ENCODE peak calls at places on chromosomes 3 and 15, in ten cellular contexts. One of them, this sample, is unnamed. For H3K36me3, the result is how much of the 10 kb centered on the place peaks cover.

GRCh38 chr3:14876942-14877341 is 58.2 kb downstream of the FGD5 start:
- DNase-seq in bronchial epithelial cell: peak
- DNase-seq in OCI-LY7: no peak
- DNase-seq in tibial artery: peak
- DNase-seq in testis: no peak
- DNase-seq in mammary epithelial cell: no peak
- DNase-seq in sigmoid colon: peak
- DNase-seq in adrenal gland: peak
- DNase-seq in BJ: no peak
- DNase-seq in hepatocyte: peak
- DNase-seq in this sample: peak

GRCh38 chr15:47750030-47750739 is 32.9 kb downstream of the SEMA6D start:
- DNase-seq in bronchial epithelial cell: peak
- DNase-seq in OCI-LY7: no peak
- DNase-seq in tibial artery: no peak
- DNase-seq in testis: no peak
- DNase-seq in mammary epithelial cell: peak
- DNase-seq in sigmoid colon: no peak
- DNase-seq in adrenal gland: no peak
- DNase-seq in BJ: peak
- DNase-seq in hepatocyte: peak
- DNase-seq in this sample: no peak

GRCh38 chr3:65291448-65292091 is 603.8 kb upstream of the ADAMTS9 start:
- DNase-seq in bronchial epithelial cell: peak
- DNase-seq in OCI-LY7: no peak
- DNase-seq in tibial artery: no peak
- DNase-seq in testis: no peak
- DNase-seq in mammary epithelial cell: peak
- DNase-seq in sigmoid colon: no peak
- DNase-seq in adrenal gland: no peak
- DNase-seq in BJ: no peak
- DNase-seq in hepatocyte: no peak
- DNase-seq in this sample: no peak

GRCh38 chr3:186882881-186883685 is 40.6 kb downstream of the ADIPOQ start:
- DNase-seq in bronchial epithelial cell: peak
- DNase-seq in OCI-LY7: no peak
- DNase-seq in tibial artery: no peak
- DNase-seq in testis: no peak
- DNase-seq in mammary epithelial cell: peak
- DNase-seq in sigmoid colon: no peak
- DNase-seq in adrenal gland: no peak
- DNase-seq in BJ: peak
- DNase-seq in hepatocyte: no peak
- DNase-seq in this sample: no peak

GRCh38 chr3:98326036-98326435 is 27.6 kb upstream of the OR5K4 start:
- DNase-seq in bronchial epithelial cell: no peak
- DNase-seq in OCI-LY7: no peak
- DNase-seq in tibial artery: no peak
- DNase-seq in testis: no peak
- DNase-seq in mammary epithelial cell: no peak
- DNase-seq in sigmoid colon: no peak
- DNase-seq in adrenal gland: no peak
- DNase-seq in BJ: no peak
- DNase-seq in hepatocyte: no peak
- DNase-seq in this sample: no peak

GRCh38 chr15:77342767-77343166 is 77.1 kb downstream of the PEAK1 start:
- DNase-seq in bronchial epithelial cell: no peak
- DNase-seq in OCI-LY7: no peak
- DNase-seq in tibial artery: no peak
- DNase-seq in testis: no peak
- DNase-seq in mammary epithelial cell: no peak
- DNase-seq in sigmoid colon: no peak
- DNase-seq in adrenal gland: no peak
- DNase-seq in BJ: no peak
- DNase-seq in hepatocyte: no peak
- DNase-seq in this sample: no peak

GRCh38 chr3:46383946-46384330 is 13.2 kb downstream of the CCR5 start:
- DNase-seq in bronchial epithelial cell: no peak
- DNase-seq in OCI-LY7: peak
- DNase-seq in tibial artery: no peak
- DNase-seq in testis: no peak
- DNase-seq in mammary epithelial cell: no peak
- DNase-seq in sigmoid colon: no peak
- DNase-seq in adrenal gland: no peak
- DNase-seq in BJ: no peak
- DNase-seq in hepatocyte: no peak
- DNase-seq in this sample: no peak

GRCh38 chr15:56045068-56045748 is 51.8 kb upstream of the NEDD4 start:
- DNase-seq in bronchial epithelial cell: peak
- DNase-seq in OCI-LY7: no peak
- DNase-seq in tibial artery: no peak
- DNase-seq in testis: no peak
- DNase-seq in mammary epithelial cell: peak
- DNase-seq in sigmoid colon: no peak
- DNase-seq in adrenal gland: no peak
- DNase-seq in BJ: peak
- DNase-seq in hepatocyte: no peak
- DNase-seq in this sample: no peak

GRCh38 chr3:18351823-18352744 is 73.1 kb downstream of the SATB1 start:
- DNase-seq in bronchial epithelial cell: peak
- DNase-seq in OCI-LY7: no peak
- DNase-seq in tibial artery: peak
- DNase-seq in testis: no peak
- DNase-seq in mammary epithelial cell: no peak
- DNase-seq in sigmoid colon: no peak
- DNase-seq in adrenal gland: no peak
- DNase-seq in BJ: no peak
- DNase-seq in hepatocyte: peak
- DNase-seq in this sample: peak

GRCh38 chr3:46378426-46378942 is 7.7 kb downstream of the CCR5 start:
- DNase-seq in bronchial epithelial cell: peak
- DNase-seq in OCI-LY7: peak
- DNase-seq in tibial artery: no peak
- DNase-seq in testis: peak
- DNase-seq in mammary epithelial cell: peak
- DNase-seq in sigmoid colon: peak
- DNase-seq in adrenal gland: peak
- DNase-seq in BJ: no peak
- DNase-seq in hepatocyte: peak
- DNase-seq in this sample: no peak

DNA sequence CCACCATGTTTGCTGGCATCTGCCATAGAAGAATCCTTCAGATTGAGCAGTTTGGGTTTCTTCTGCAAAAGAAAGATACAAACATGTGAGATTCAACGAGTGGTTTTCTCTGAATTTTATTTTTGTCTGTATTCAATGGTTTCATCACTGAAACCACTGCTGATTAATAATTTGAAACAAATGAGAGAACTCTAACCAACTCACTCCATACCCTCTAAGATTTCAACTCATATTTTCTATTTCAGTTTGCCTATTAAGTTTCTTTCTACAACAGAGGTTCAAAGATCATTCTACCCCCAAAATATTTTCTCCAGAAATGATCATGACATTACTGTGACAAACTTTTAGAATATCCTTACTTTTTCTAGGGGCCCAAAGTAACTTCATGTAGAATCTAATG is 38.7 kb upstream of the MAN2C1 start:
- DNase-seq in bronchial epithelial cell: no peak
- DNase-seq in OCI-LY7: no peak
- DNase-seq in tibial artery: no peak
- DNase-seq in testis: no peak
- DNase-seq in mammary epithelial cell: no peak
- DNase-seq in sigmoid colon: no peak
- DNase-seq in adrenal gland: no peak
- DNase-seq in BJ: no peak
- DNase-seq in hepatocyte: no peak
- DNase-seq in this sample: no peak
- H3K36me3 ChIP-seq in bronchial epithelial cell: under half
- H3K36me3 ChIP-seq in OCI-LY7: half or more
- H3K36me3 ChIP-seq in tibial artery: half or more
- H3K36me3 ChIP-seq in testis: under half
- H3K36me3 ChIP-seq in mammary epithelial cell: under half
- H3K36me3 ChIP-seq in sigmoid colon: under half
- H3K36me3 ChIP-seq in adrenal gland: under half
- H3K36me3 ChIP-seq in BJ: under half
- H3K36me3 ChIP-seq in hepatocyte: under half
- H3K36me3 ChIP-seq in this sample: under half

DNA sequence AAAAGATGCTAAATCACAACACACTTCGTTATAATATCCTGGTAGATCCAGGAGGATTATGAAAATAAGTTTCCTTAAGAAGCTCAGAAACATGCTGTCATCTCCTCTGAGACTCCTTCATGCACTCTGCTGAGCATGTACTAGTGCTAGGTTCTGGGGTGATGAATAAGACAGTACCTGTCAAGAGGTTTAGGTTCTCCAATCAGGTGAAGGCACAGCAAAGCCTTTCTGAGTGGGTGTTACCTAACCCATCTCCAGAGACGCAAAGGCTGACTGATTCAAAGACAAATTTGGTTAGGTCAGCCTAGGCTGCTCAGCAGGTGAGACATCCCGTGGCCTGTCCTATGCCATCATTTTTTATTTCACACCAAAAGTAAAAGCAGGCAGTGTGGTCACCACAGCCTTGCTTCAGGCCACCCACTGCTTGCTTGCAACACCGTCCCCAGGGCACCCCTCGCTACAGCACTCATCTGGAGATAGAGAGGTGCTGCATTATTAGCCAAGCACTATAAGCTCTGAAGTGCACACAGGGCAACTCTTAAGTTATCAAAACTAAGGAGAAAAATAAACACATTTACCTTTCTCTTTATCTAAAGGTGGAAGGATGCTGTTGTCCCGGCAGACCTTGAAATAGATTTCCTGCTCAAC is 117.2 kb downstream of the TJP1 start:
- DNase-seq in bronchial epithelial cell: no peak
- DNase-seq in OCI-LY7: no peak
- DNase-seq in tibial artery: no peak
- DNase-seq in testis: no peak
- DNase-seq in mammary epithelial cell: no peak
- DNase-seq in sigmoid colon: no peak
- DNase-seq in adrenal gland: no peak
- DNase-seq in BJ: no peak
- DNase-seq in hepatocyte: no peak
- DNase-seq in this sample: no peak
- H3K36me3 ChIP-seq in bronchial epithelial cell: under half
- H3K36me3 ChIP-seq in OCI-LY7: under half
- H3K36me3 ChIP-seq in tibial artery: half or more
- H3K36me3 ChIP-seq in testis: under half
- H3K36me3 ChIP-seq in mammary epithelial cell: under half
- H3K36me3 ChIP-seq in sigmoid colon: under half
- H3K36me3 ChIP-seq in adrenal gland: under half
- H3K36me3 ChIP-seq in BJ: under half
- H3K36me3 ChIP-seq in hepatocyte: under half
- H3K36me3 ChIP-seq in this sample: under half

GRCh38 chr3:48565186-48565585 is 1.6 kb upstream of the UCN2 start:
- DNase-seq in bronchial epithelial cell: no peak
- DNase-seq in OCI-LY7: no peak
- DNase-seq in tibial artery: no peak
- DNase-seq in testis: no peak
- DNase-seq in mammary epithelial cell: no peak
- DNase-seq in sigmoid colon: no peak
- DNase-seq in adrenal gland: no peak
- DNase-seq in BJ: no peak
- DNase-seq in hepatocyte: no peak
- DNase-seq in this sample: no peak

GRCh38 chr3:48567090-48567489 is 3.5 kb upstream of the UCN2 start:
- DNase-seq in bronchial epithelial cell: no peak
- DNase-seq in OCI-LY7: no peak
- DNase-seq in tibial artery: no peak
- DNase-seq in testis: no peak
- DNase-seq in mammary epithelial cell: no peak
- DNase-seq in sigmoid colon: no peak
- DNase-seq in adrenal gland: no peak
- DNase-seq in BJ: no peak
- DNase-seq in hepatocyte: no peak
- DNase-seq in this sample: no peak

GRCh38 chr3:48565591-48566400 is 2.2 kb upstream of the UCN2 start:
- DNase-seq in bronchial epithelial cell: peak
- DNase-seq in OCI-LY7: no peak
- DNase-seq in tibial artery: no peak
- DNase-seq in testis: no peak
- DNase-seq in mammary epithelial cell: peak
- DNase-seq in sigmoid colon: no peak
- DNase-seq in adrenal gland: no peak
- DNase-seq in BJ: no peak
- DNase-seq in hepatocyte: no peak
- DNase-seq in this sample: no peak

GRCh38 chr3:48567500-48567899 is 3.9 kb upstream of the UCN2 start:
- DNase-seq in bronchial epithelial cell: no peak
- DNase-seq in OCI-LY7: no peak
- DNase-seq in tibial artery: no peak
- DNase-seq in testis: no peak
- DNase-seq in mammary epithelial cell: no peak
- DNase-seq in sigmoid colon: no peak
- DNase-seq in adrenal gland: no peak
- DNase-seq in BJ: no peak
- DNase-seq in hepatocyte: no peak
- DNase-seq in this sample: no peak

DNA sequence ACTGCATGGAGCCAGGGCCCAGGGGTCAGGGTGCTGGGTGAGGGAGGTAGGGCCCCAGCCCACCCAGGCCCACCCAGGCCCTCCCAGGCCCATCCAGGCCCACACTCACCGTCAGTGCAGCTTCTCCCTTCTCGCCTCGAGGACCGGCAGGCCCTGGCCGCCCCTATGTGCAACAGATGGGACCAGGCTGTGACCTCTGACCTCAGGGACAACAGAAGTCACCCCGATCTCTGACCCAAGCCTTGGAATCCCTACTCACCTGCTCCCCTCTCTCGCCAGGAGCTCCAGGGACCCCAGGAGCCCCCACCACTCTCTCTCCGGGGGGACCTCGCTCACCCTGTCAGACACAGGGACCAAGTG is 2.8 kb upstream of the UCN2 start:
- DNase-seq in bronchial epithelial cell: no peak
- DNase-seq in OCI-LY7: no peak
- DNase-seq in tibial artery: no peak
- DNase-seq in testis: no peak
- DNase-seq in mammary epithelial cell: no peak
- DNase-seq in sigmoid colon: no peak
- DNase-seq in adrenal gland: no peak
- DNase-seq in BJ: no peak
- DNase-seq in hepatocyte: no peak
- DNase-seq in this sample: no peak
- H3K36me3 ChIP-seq in bronchial epithelial cell: half or more
- H3K36me3 ChIP-seq in OCI-LY7: under half
- H3K36me3 ChIP-seq in tibial artery: under half
- H3K36me3 ChIP-seq in testis: under half
- H3K36me3 ChIP-seq in mammary epithelial cell: under half
- H3K36me3 ChIP-seq in sigmoid colon: under half
- H3K36me3 ChIP-seq in adrenal gland: under half
- H3K36me3 ChIP-seq in BJ: under half
- H3K36me3 ChIP-seq in hepatocyte: under half
- H3K36me3 ChIP-seq in this sample: under half

DNA sequence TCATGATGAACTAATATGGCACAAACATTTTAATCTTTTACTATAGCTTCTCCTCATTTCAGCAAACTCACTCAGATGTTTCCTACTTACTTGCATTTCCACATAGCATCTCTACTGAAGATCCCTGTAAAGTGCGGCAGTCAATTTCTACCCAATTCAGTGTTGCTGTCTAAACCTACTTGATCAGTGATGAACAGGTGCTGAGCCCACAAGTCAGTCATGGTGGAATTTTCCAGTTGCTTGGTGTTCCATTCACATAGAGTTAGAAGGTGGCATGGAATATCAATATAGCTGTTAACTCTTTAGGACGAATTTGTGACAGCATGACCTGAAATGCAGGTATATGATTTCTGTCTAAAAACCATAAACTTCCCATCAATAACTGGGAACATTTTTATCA is 22.7 kb downstream of the MRPL3 start:
- DNase-seq in bronchial epithelial cell: no peak
- DNase-seq in OCI-LY7: no peak
- DNase-seq in tibial artery: no peak
- DNase-seq in testis: no peak
- DNase-seq in mammary epithelial cell: no peak
- DNase-seq in sigmoid colon: no peak
- DNase-seq in adrenal gland: no peak
- DNase-seq in BJ: no peak
- DNase-seq in hepatocyte: no peak
- DNase-seq in this sample: no peak
- H3K36me3 ChIP-seq in bronchial epithelial cell: under half
- H3K36me3 ChIP-seq in OCI-LY7: half or more
- H3K36me3 ChIP-seq in tibial artery: under half
- H3K36me3 ChIP-seq in testis: under half
- H3K36me3 ChIP-seq in mammary epithelial cell: under half
- H3K36me3 ChIP-seq in sigmoid colon: under half
- H3K36me3 ChIP-seq in adrenal gland: under half
- H3K36me3 ChIP-seq in BJ: under half
- H3K36me3 ChIP-seq in hepatocyte: under half
- H3K36me3 ChIP-seq in this sample: under half

This sample was measured in breast epithelium.